ENCODE peak calls at places on chromosomes 5 and 9, in eight cellular contexts. O, S, W, I, C, D, U and M are unnamed samples. For H3K27me3 and H3K36me3, the result is how much of the 10 kb centered on the place peaks cover.

GRCh38 chr9:35972093-35972492 is 14.1 kb upstream of the OR2S2 start:
- DNase-seq in O (no peak), S (no peak), W (no peak), I (no peak), C (no peak), D (no peak), U (no peak), M (peak)

GRCh38 chr9:131111854-131112311 is 13.5 kb upstream of the NUP214 start:
- DNase-seq in O (no peak), S (no peak), W (no peak), I (no peak), C (no peak), D (no peak), U (no peak), M (peak)

GRCh38 chr9:37987467-37987981 is 81.5 kb downstream of the SHB start:
- DNase-seq in O (peak), S (no peak), W (no peak), I (no peak), C (no peak), D (no peak), U (no peak), M (no peak)

GRCh38 chr9:19371942-19372341 is 8.1 kb downstream of the RPS6 start:
- DNase-seq in O (no peak), S (no peak), W (no peak), I (no peak), C (no peak), D (no peak), U (no peak), M (no peak)

GRCh38 chr9:70015099-70015498 is 28.5 kb upstream of the MAMDC2 start:
- DNase-seq in O (no peak), S (no peak), W (no peak), I (no peak), C (no peak), D (no peak), U (no peak), M (no peak)

GRCh38 chr5:95861858-95862561 is 39.5 kb upstream of the GLRX start:
- DNase-seq in O (no peak), S (no peak), W (no peak), I (no peak), C (peak), D (no peak), U (no peak), M (no peak)

GRCh38 chr5:31185951-31186350 is 7.5 kb upstream of the CDH6 start:
- DNase-seq in O (no peak), S (no peak), W (no peak), I (no peak), C (no peak), D (no peak), U (no peak), M (no peak)

GRCh38 chr9:113011911-113012381 is at the start of gene ZNF883:
- DNase-seq in O (peak), S (no peak), W (no peak), I (no peak), C (peak), D (no peak), U (peak), M (peak)

GRCh38 chr9:90921104-90921503 is 119.5 kb downstream of the SYK start:
- DNase-seq in O (peak), S (peak), W (no peak), I (peak), C (no peak), D (no peak), U (peak), M (no peak)

DNA sequence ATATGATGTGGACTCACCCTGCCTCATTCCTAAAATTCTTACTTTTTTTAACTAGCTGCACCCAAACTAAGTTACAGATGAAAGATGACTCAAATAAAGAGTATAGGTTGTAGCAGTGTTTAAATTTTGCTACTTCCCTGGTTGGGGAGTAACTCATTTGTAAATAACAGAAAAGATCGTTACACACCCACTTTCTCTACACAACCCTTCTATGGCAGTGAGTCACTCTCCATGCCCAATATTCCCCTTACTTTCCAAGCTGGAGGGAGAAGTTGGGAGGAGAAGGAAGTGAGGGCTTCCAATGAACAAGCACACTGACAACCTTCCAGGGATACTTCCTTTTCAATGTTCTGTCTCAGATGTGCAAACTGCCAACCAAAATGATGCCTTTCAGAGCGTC is 1.9 kb downstream of the RASEF start:
- DNase-seq in O (no peak), S (no peak), W (no peak), I (no peak), C (peak), D (no peak), U (no peak), M (no peak)
- H3K4me3 ChIP-seq in O (no peak), S (peak), W (no peak), I (no peak), C (no peak), D (peak), U (peak), M (no peak)

GRCh38 chr5:124825983-124826337 is 79.5 kb upstream of the ZNF608 start:
- DNase-seq in O (no peak), S (no peak), W (no peak), I (no peak), C (no peak), D (no peak), U (no peak), M (no peak)
- H3K27me3 ChIP-seq in O (under half), S (under half), W (under half), I (under half), C (under half), D (under half), U (under half), M (under half)

GRCh38 chr5:32251864-32252458 is 60.8 kb downstream of the MTMR12 start:
- DNase-seq in O (no peak), S (no peak), W (no peak), I (no peak), C (no peak), D (no peak), U (no peak), M (no peak)
- H3K36me3 ChIP-seq in O (under half), S (under half), W (under half), I (half or more), C (under half), D (under half), U (half or more), M (under half)

GRCh38 chr9:3732077-3733038 is 206.6 kb upstream of the RFX3 start:
- DNase-seq in O (peak), S (peak), W (peak), I (no peak), C (peak), D (peak), U (no peak), M (peak)
- H3K4me3 ChIP-seq in O (peak), S (no peak), W (no peak), I (no peak), C (peak), D (no peak), U (no peak), M (no peak)

DNA sequence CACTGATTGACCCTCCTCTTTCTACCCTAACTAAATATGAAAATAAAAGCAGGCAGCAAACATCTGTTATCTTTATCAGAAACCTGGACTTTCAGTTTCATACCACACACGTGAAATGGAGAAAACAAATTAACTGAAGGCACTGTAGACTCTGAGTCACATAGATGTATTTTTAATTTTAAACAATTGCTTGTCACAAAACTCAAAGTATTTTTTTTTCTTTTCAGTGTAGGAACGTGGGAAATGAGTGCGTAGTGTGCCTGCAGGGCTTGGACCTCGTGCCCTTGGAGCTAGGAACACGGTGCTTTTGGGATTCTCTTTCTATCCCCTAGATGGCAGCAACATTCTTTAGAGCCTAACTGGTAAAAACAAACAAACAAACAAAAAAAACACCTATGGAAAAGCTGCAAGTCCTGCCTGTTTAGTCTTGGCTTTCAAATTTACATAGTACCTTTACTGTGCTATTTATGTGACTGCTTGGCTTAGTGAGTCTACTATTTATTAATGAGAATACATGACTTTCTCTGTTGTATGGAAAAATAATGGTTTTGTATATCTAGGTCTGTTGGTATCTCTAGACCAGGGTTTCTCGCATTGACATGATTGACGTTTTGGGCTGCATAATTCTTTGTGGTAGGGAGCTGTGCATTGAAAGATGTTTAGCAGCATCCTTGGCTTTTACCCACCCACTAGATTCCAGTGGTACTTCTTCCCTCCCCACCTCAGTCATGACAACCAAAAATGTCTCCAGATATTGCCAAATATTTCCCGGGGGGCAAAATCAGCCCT is 16.8 kb upstream of the ACTBL2 start:
- DNase-seq in O (peak), S (no peak), W (peak), I (no peak), C (peak), D (no peak), U (no peak), M (peak)
- H3K27me3 ChIP-seq in O (under half), S (under half), W (under half), I (under half), C (under half), D (under half), U (under half), M (under half)

GRCh38 chr5:126811515-126812198 is 34.7 kb downstream of the LMNB1 start:
- DNase-seq in O (no peak), S (no peak), W (no peak), I (no peak), C (peak), D (no peak), U (no peak), M (no peak)
- H3K36me3 ChIP-seq in O (under half), S (under half), W (under half), I (under half), C (under half), D (under half), U (under half), M (under half)

GRCh38 chr5:135035678-135036030 is 1.6 kb upstream of the PITX1 start:
- DNase-seq in O (no peak), S (no peak), W (no peak), I (no peak), C (no peak), D (no peak), U (no peak), M (no peak)

GRCh38 chr5:135036405-135036804 is 2.4 kb upstream of the PITX1 start:
- DNase-seq in O (no peak), S (no peak), W (no peak), I (no peak), C (no peak), D (no peak), U (no peak), M (no peak)

GRCh38 chr5:135033866-135034185 is 202 bp downstream of the PITX1 start:
- DNase-seq in O (no peak), S (no peak), W (no peak), I (no peak), C (no peak), D (no peak), U (no peak), M (no peak)

GRCh38 chr5:135034186-135034962 is at the start of gene PITX1:
- DNase-seq in O (peak), S (peak), W (no peak), I (peak), C (peak), D (no peak), U (peak), M (peak)

DNA sequence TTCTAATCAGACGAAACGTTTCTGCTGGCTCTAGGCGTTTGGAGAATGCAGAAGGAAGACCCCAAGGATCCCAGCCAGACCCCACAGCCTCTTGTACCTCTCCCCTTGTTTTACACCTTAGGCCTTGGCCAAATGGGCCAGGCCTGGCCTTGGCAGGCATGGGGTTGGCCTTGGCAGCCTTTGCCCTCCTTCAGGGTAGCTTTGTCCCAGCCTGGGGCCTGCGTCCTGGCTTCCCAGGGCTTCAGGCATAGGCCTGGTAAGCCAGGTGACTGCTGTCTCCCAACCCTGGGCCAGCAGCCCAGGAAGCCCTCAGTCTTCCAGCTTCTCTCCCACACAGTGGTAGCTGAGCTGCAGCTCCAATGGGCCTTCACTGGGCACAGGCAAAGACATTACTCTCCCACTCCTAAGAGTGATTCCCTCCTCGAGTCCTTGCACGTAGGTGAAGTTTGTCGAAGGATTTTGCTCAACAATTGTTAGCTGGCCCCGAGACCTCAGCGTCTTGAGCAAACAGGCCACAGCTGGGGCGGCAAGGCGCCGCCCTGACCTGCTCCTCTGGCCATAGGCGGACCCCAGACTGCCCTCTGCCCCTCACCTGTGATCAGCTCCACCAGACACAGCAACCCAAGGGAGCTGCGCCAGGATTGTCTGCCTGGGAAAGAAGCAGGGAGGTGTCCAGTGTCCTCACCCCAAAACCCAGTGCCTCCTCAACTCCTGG is 1.1 kb upstream of the PITX1 start:
- DNase-seq in O (no peak), S (no peak), W (no peak), I (no peak), C (no peak), D (no peak), U (no peak), M (peak)
- H3K4me3 ChIP-seq in O (no peak), S (no peak), W (no peak), I (peak), C (peak), D (peak), U (peak), M (peak)

GRCh38 chr5:140058212-140058932 is 15.3 kb upstream of the NRG2 start:
- DNase-seq in O (no peak), S (no peak), W (no peak), I (no peak), C (no peak), D (no peak), U (no peak), M (no peak)
- H3K27me3 ChIP-seq in O (under half), S (under half), W (under half), I (under half), C (under half), D (under half), U (under half), M (under half)

GRCh38 chr9:137551656-137552534 is at the start of gene MRPL41:
- DNase-seq in O (peak), S (peak), W (peak), I (peak), C (peak), D (no peak), U (peak), M (peak)

GRCh38 chr9:137558127-137558526 is 6.4 kb downstream of the MRPL41 start:
- DNase-seq in O (no peak), S (no peak), W (no peak), I (no peak), C (no peak), D (no peak), U (no peak), M (no peak)

GRCh38 chr9:137554349-137554748 is 2.7 kb downstream of the MRPL41 start:
- DNase-seq in O (no peak), S (no peak), W (no peak), I (no peak), C (no peak), D (no peak), U (no peak), M (no peak)

GRCh38 chr9:137556069-137556838 is 4.6 kb downstream of the MRPL41 start:
- DNase-seq in O (peak), S (peak), W (no peak), I (no peak), C (no peak), D (no peak), U (peak), M (no peak)

DNA sequence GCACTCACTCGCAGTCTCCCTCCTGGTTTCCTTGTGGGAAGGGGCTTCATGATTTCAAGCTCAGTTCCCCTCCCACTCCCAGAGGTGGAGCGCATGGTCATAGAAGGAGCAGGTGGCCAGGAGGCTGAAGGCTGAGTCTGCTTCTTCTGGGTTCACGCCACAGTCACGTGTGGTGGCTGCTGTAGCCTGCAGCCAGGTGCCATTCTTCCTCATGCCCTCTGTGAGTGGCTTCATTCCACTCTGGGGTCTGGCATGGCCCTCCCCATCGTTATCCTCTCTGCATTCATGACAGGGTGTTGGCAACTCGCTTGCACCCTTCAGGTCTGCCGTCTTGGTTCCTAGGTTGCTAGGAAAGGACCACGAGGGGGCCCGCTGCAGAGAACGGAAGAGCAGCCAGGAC is 3.5 kb downstream of the MRPL41 start:
- DNase-seq in O (no peak), S (no peak), W (no peak), I (no peak), C (no peak), D (no peak), U (no peak), M (no peak)
- H3K36me3 ChIP-seq in O (under half), S (under half), W (under half), I (under half), C (under half), D (under half), U (half or more), M (under half)

DNA sequence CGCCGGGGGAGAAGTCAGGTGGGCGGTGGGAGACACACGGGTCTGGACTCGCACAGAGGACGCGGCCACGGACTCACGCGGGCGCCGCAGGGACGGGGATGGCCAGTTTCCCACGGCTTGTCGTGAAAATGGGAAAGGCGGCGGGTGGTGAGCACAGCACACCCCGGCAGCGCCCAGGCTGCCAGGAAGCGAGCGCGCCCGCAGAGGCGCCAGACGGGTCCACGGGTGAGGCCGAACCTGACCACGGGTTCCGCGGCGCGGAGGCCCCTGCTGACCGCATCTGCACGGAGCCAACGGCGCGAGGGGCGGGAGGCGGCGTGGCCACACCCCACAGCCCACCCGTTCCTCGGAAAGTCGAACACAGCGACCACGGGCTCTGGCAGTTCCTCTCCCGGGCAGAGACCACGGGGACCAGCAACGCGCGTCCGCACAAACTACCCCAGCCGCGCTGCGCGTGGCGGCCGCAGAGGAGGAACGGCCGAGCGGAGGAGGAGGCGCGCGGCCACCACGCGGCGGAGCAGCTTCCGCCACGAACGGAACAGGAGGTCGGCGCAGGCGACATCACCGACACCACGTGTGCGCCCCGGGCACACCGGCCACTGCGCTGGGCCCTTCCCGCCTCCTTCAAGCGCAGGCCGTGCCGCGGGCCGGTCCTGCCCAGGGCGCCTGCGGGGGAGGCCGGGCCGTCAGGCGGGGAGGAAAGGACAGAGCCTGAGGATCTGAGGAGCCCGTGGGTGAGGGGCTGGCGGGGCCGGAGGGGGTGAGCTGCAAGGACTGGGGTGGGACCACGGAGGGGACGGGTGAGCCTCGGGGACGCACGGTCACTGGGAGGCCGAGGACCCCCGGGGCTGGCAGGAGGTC is 5.6 kb downstream of the EXD3 start:
- DNase-seq in O (no peak), S (no peak), W (no peak), I (no peak), C (no peak), D (no peak), U (no peak), M (no peak)
- H3K4me3 ChIP-seq in O (no peak), S (peak), W (peak), I (peak), C (no peak), D (no peak), U (peak), M (no peak)